ENCODE peak calls at places on chromosomes 1 and 21, in six cellular contexts. Y is H9, D is right lobe of liver, T is WTC11, W is AG04450, G is neural progenitor cell. J is an unnamed sample.

GRCh38 chr1:20903452-20903851 is 116.3 kb upstream of the HP1BP3 start:
- DNase-seq in D (no peak), Y (no peak), G (no peak), W (no peak), T (no peak), J (no peak)

GRCh38 chr1:203089001-203089650 is 3.3 kb upstream of the MYOG start:
- DNase-seq in Y (peak), W (no peak), D (no peak), T (no peak), G (no peak), J (no peak)

GRCh38 chr1:223649222-223649621 is 16.3 kb downstream of the CAPN8 start:
- DNase-seq in T (no peak), W (no peak), Y (no peak), G (no peak), D (no peak), J (no peak)

GRCh38 chr21:34083357-34083756 is 10.0 kb downstream of the MRPS6 start:
- DNase-seq in Y (no peak), T (no peak), D (no peak), G (no peak), W (no peak), J (no peak)

GRCh38 chr1:234973426-234974250 is 155.0 kb downstream of the TOMM20 start:
- DNase-seq in Y (no peak), W (no peak), T (no peak), G (no peak), D (peak), J (no peak)

GRCh38 chr1:234918216-234918841 is 210.3 kb downstream of the TOMM20 start:
- DNase-seq in Y (no peak), G (peak), W (no peak), T (no peak), D (peak), J (no peak)

GRCh38 chr1:180229483-180230415 is at the start of gene LHX4:
- DNase-seq in W (no peak), T (peak), G (peak), Y (peak), D (no peak), J (no peak)

GRCh38 chr21:15199414-15199813 is 134.6 kb upstream of the NRIP1 start:
- DNase-seq in D (no peak), T (no peak), G (peak), W (no peak), Y (no peak), J (no peak)

GRCh38 chr1:183926978-183927377 is 110.5 kb downstream of the COLGALT2 start:
- DNase-seq in T (no peak), W (no peak), Y (no peak), D (no peak), G (no peak), J (no peak)

GRCh38 chr1:2422523-2422922 is 10.2 kb upstream of the PEX10 start:
- DNase-seq in G (no peak), D (no peak), T (no peak), Y (no peak), W (no peak), J (no peak)

GRCh38 chr1:8858888-8859706 is 19.4 kb downstream of the ENO1 start:
- DNase-seq in G (peak), T (peak), D (no peak), W (no peak), Y (no peak), J (no peak)

GRCh38 chr1:2398871-2399270 is 7.2 kb downstream of the RER1 start:
- DNase-seq in W (no peak), Y (no peak), G (no peak), T (no peak), D (no peak), J (no peak)

GRCh38 chr21:35084869-35085268 is 35.8 kb upstream of the RUNX1 start:
- DNase-seq in G (no peak), Y (no peak), W (peak), T (no peak), D (no peak), J (no peak)

GRCh38 chr1:39081266-39082139 is 55.4 kb downstream of the NDUFS5 start:
- DNase-seq in D (no peak), W (no peak), G (no peak), Y (no peak), T (peak), J (peak)

GRCh38 chr1:147080013-147080661 is 92.1 kb downstream of the PRKAB2 start:
- DNase-seq in Y (no peak), G (no peak), T (peak), W (no peak), D (no peak), J (no peak)

GRCh38 chr1:214386333-214386732 is 105.4 kb downstream of the SMYD2 start:
- DNase-seq in Y (no peak), T (no peak), G (no peak), D (no peak), W (no peak), J (no peak)

GRCh38 chr1:22388666-22389455 is 62.8 kb upstream of the ZBTB40 start:
- DNase-seq in G (no peak), Y (no peak), D (no peak), T (no peak), W (no peak), J (no peak)

GRCh38 chr1:78958711-78959110 is 47.8 kb downstream of the ADGRL4 start:
- DNase-seq in Y (no peak), D (no peak), W (no peak), T (no peak), G (no peak), J (no peak)

GRCh38 chr1:111164151-111164550 is 24.1 kb downstream of the CEPT1 start:
- DNase-seq in D (no peak), T (no peak), Y (no peak), W (no peak), G (no peak), J (no peak)

DNA sequence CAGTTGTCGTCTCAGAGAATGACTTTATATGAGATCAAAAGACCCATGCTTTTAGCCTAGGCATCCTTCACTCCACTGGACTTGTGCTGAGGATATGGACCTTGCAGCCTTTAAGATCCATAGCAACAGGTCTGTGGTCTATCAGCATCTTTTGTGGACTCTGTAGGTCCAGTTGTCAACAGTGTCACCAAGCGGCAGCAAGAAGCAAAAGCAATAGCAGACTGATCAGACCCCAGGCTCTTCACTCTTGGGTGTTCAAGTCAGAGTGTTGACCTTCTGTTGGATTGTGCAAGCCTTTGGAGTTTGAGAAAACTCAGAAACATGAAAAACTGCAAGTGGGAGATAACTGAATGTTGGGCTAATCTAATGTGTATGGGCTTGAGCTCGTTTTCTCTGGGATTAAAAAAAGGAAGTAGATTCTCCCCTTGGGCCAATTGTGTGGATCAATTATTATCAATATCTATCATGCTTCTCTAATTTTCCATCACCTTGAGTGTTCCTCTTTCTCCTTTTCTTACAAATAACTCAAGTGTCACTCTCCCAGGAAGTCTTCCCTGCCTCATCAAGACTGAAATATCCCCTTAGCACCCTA is 144.2 kb downstream of the LYPLAL1 start:
- DNase-seq in T (peak), G (peak), D (no peak), W (no peak), Y (peak), J (no peak)
- TF ChIP-seq CTCF in T (peak), G (peak), D (peak), W (no peak), Y (peak), J (no peak)

DNA sequence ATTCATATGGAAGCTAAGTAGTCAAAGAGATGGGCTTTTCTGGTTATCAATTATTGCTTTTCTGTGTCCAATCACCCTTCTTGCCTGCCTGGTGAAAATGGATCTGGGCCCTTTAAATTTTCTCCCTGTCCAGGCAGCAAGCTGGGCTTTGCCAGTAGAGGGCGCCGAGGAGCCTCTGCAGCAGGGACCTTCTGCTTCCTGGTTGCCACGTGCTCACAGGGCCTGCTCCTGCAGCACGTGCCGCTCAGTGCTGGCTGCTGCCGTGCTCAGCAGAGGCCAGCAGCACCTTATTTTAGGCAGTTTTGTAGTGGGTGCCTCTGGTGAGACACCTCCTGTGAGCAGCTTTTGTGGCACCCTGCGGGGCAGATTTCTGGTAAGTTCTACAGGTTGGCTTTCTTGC is 4.0 kb downstream of the ACTL8 start:
- DNase-seq in T (peak), D (no peak), G (no peak), W (no peak), Y (no peak), J (no peak)
- TF ChIP-seq CTCF in T (peak), D (peak), G (peak), W (peak), Y (peak), J (peak)

GRCh38 chr1:77143529-77144121 is 75.6 kb downstream of the PIGK start:
- DNase-seq in Y (no peak), T (no peak), G (no peak), D (no peak), W (no peak), J (no peak)
- TF ChIP-seq CTCF in Y (peak), T (no peak), G (peak), D (peak), W (peak), J (peak)

GRCh38 chr1:41431490-41432350 is 52.8 kb downstream of the EDN2 start:
- DNase-seq in T (no peak), D (peak), G (no peak), Y (no peak), W (no peak), J (no peak)
- TF ChIP-seq CTCF in T (no peak), D (no peak), G (no peak), Y (no peak), W (no peak), J (no peak)

GRCh38 chr1:177355575-177355974 is 184.8 kb downstream of the BRINP2 start:
- DNase-seq in D (no peak), Y (peak), G (peak), W (peak), T (peak), J (no peak)
- TF ChIP-seq CTCF in D (peak), Y (peak), G (peak), W (peak), T (peak), J (no peak)

DNA sequence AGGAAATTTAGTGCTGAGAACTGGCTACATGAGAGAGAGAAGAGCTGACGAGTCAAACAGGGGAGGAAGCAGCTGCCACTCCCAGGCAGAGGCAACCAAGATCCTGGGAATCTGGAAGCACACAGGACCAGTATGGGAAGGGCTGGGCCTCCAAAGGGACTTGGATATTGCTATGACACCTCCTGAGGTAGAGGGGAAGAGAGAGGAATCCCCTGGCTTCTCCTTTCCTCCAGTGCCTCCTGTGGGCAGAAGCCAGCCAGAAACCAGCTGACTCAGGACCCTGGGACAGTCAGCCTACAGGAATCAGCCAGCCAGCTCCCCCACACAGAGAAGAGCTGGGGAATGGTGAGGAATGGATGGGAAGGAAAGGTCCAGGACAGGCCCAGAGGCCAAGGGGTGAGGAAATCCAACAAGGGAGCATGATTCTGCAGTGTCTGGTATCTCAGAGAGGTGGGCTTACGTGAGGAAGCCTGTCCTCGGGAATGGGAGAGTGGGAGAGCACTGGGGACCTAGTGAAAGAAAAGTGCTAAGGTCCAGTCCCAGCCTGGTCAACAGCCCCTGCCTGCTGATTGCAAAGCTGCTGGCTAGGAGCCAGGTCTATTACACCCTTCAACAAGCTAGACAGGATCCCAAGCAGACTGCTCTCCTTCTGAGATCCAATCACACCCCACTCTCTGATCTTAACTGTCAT is 43.5 kb downstream of the NAV1 start:
- DNase-seq in G (no peak), Y (no peak), D (no peak), T (no peak), W (no peak), J (no peak)
- TF ChIP-seq CTCF in G (no peak), Y (no peak), D (no peak), T (no peak), W (no peak), J (no peak)

GRCh38 chr1:14108356-14109275 is 408.6 kb downstream of the PRDM2 start:
- DNase-seq in T (no peak), G (no peak), W (no peak), D (no peak), Y (peak), J (no peak)

GRCh38 chr1:14110040-14110439 is 410.1 kb downstream of the PRDM2 start:
- DNase-seq in W (no peak), T (no peak), G (no peak), Y (peak), D (no peak), J (no peak)

GRCh38 chr1:14103878-14104430 is 404.0 kb downstream of the PRDM2 start:
- DNase-seq in Y (peak), D (no peak), G (no peak), W (no peak), T (no peak), J (no peak)

GRCh38 chr1:14109276-14109635 is 409.3 kb downstream of the PRDM2 start:
- DNase-seq in W (no peak), G (no peak), D (no peak), Y (peak), T (no peak), J (no peak)

GRCh38 chr1:14106679-14107313 is 406.8 kb downstream of the PRDM2 start:
- DNase-seq in Y (peak), D (no peak), G (no peak), W (no peak), T (no peak), J (no peak)
- TF ChIP-seq CTCF in Y (no peak), D (no peak), G (no peak), W (no peak), T (no peak), J (no peak)

GRCh38 chr1:19311931-19312781 is at the start of the genes AKR7A2 and SLC66A1:
- DNase-seq in D (peak), Y (peak), W (peak), G (peak), T (peak), J (peak)
- TF ChIP-seq CTCF in D (peak), Y (peak), W (no peak), G (peak), T (no peak), J (no peak)

DNA sequence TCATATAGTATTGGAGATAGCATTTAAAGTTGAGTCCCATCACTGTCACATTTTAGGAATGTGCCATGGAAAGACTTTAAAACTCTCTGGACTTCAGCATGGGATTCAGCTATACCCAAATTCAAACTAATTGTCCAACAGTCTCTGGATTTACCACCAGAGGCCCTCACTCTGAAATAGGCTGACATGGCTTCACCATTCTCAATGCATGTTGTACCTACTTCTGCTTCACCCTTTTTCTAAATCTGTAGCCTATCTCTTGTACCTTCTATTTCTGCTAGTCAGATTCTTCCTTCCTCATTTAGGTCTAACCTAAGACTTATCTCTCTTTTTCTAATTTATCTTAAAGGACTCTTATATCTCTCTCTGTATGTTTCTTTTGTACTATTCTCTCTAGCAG is 512.7 kb upstream of the ZRANB2 start:
- DNase-seq in D (no peak), G (peak), T (no peak), Y (no peak), W (no peak), J (no peak)
- TF ChIP-seq CTCF in D (no peak), G (peak), T (no peak), Y (peak), W (peak), J (no peak)

J was measured in CD14-positive monocyte.